ENCODE peak calls at places on chromosome 15, in four cellular contexts. J, G, E and W are unnamed samples.

GRCh38 chr15:34318277-34319079 is 19.1 kb downstream of the SLC12A6 start:
- DNase-seq in J (no peak), G (no peak), E (peak; percentile 62), W (peak; percentile 78)

GRCh38 chr15:68114356-68114755 is 60.2 kb downstream of the PIAS1 start:
- DNase-seq in J (no peak), G (no peak), E (no peak), W (no peak)

GRCh38 chr15:43067717-43068461 is 37.9 kb downstream of the UBR1 start:
- DNase-seq in J (no peak), G (no peak), E (no peak), W (peak; percentile 18)

GRCh38 chr15:66839511-66840112 is 137.6 kb downstream of the SMAD6 start:
- DNase-seq in J (no peak), G (no peak), E (no peak), W (no peak)

GRCh38 chr15:35194296-35194695 is 109.2 kb upstream of the NANOGP8 start:
- DNase-seq in J (no peak), G (no peak), E (no peak), W (no peak)

GRCh38 chr15:95291878-95292472 is 1038.5 kb upstream of the NR2F2 start:
- DNase-seq in J (no peak), G (no peak), E (peak; percentile 40), W (peak; percentile 28)

GRCh38 chr15:78637776-78638435 is 3.1 kb downstream of the CHRNB4 start:
- DNase-seq in J (no peak), G (no peak), E (no peak), W (no peak)

GRCh38 chr15:31472636-31473383 is 146.2 kb downstream of the KLF13 start:
- DNase-seq in J (peak; percentile 79), G (no peak), E (no peak), W (no peak)

GRCh38 chr15:67093146-67093874 is 27.9 kb downstream of the SMAD3 start:
- DNase-seq in J (peak; percentile 46), G (no peak), E (no peak), W (no peak)

GRCh38 chr15:54365001-54365400 is 386.8 kb downstream of the UNC13C start:
- DNase-seq in J (no peak), G (no peak), E (no peak), W (no peak)

GRCh38 chr15:80969316-80969715 is 20.3 kb downstream of the MESD start:
- DNase-seq in J (no peak), G (no peak), E (no peak), W (no peak)

GRCh38 chr15:62997441-62997840 is 45.1 kb upstream of the TPM1 start:
- DNase-seq in J (no peak), G (no peak), E (no peak), W (no peak)

GRCh38 chr15:62994439-62994838 is 48.1 kb upstream of the TPM1 start:
- DNase-seq in J (no peak), G (no peak), E (no peak), W (no peak)

GRCh38 chr15:62993066-62993465 is 49.5 kb upstream of the TPM1 start:
- DNase-seq in J (no peak), G (no peak), E (no peak), W (no peak)

GRCh38 chr15:62998262-62998909 is 44.2 kb upstream of the TPM1 start:
- DNase-seq in J (no peak), G (no peak), E (no peak), W (peak; percentile 52)

DNA sequence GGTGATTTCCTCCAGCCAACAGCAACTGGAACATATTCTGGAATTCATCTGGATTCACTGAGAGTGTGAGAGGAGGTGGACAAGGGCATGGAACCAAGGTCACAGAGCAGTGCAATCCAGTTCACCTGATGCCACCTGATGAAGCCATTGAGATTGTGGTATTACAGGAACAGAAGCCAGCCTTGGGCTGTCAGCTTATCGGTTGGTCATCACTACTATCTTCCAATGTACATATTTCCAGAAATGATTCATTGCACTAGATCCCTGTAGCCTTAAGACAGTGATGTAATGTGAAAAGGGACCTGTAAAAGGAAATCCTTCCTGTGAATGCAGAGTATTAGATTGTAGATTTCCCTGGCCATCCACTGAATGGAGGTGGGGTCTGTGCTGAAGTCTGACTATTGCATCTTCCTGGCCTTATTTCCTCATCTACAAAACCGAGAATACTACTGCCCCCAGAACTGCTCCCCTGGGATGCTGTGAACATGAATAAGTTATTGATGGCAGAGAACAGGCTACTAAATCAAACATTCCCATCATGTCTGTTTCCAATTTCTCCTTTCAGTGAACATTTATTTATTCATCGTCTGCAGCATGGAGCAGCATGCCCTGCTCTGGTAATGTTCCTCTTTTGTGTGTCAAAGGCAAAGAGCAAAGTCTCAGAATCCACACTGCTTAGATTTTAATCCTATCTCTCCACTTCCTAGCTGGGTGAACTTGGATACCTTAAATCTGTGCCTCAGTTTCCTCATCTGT is 47.4 kb upstream of the TPM1 start:
- DNase-seq in J (no peak), G (no peak), E (no peak), W (no peak)
- TF ChIP-seq BRCA1 in J (no peak), G (no peak), E (no peak), W (no peak)

DNA sequence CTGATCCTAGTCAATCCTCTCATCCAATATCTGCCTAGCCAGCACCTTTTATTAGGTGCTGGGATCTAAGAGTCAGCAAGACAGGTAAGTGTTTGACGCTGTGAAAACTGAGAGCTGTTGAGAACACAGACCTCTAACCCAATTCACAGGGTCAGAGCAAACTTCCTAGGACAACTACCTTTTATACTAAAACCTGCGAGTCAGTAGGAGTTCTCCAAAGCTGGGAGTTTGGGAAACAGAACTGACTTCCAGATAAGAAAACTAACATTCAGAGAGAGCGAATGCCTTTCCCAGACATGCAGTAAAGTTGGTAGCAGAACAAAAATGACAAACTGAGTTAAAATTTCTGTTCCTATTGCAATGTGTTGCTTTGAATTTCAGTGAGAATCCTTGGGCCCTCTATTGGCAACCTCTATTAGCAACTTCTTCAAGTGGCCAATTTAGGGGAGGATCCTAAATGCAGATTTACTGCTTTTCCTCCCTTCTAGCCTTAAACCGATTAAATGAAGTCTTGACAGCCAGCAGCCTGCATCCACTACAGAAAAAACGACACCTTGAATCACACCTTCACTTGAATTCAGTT is 11.3 kb downstream of the NR2E3 start:
- DNase-seq in J (no peak), G (no peak), E (no peak), W (no peak)
- TF ChIP-seq CBX5 in J (no peak), G (no peak), E (no peak), W (no peak)

GRCh38 chr15:88803241-88803919 is at the start of gene ACAN:
- DNase-seq in J (no peak), G (no peak), E (no peak), W (no peak)
- H3K27me3 ChIP-seq in J (peaks cover 2% of the 10 kb centered on the region), G (peaks cover 20% of the 10 kb centered on the region), E (peaks cover 48% of the 10 kb centered on the region), W (peaks cover 60% of the 10 kb centered on the region)

DNA sequence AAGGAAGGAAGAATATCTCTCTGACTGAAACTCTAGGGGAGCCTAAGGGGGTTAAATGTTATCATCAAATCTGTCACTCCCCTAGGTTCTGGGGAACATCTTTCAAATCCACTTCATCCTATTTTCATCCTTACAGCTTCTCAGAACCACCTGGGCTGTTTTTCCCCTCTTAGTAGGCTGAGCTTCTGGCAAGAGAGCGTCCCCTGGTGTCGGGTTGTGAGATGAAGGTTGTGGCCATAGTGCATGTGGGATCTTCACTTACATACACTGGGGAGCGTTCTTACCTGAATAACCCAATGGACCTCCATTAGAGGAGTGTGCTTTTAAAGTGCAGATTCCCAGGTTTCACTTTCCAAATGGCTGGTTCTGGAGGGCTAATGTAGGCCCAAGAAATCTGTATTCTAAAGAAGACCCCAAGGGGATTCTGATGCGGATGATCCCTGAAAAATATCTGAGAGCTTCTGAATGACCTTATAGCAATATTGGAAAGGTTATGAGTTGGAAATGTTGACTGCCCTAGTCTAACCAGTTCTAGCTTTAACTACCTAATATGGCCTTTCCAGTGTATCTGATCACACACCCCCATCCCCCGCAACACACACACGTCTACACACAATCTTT is 663.7 kb downstream of the AGBL1 start:
- DNase-seq in J (no peak), G (peak; percentile 53), E (no peak), W (peak; percentile 1)
- TF ChIP-seq BRCA1 in J (no peak), G (no peak), E (no peak), W (no peak)

GRCh38 chr15:56757884-56758283 is 24.6 kb upstream of the ZNF280D start:
- DNase-seq in J (no peak), G (no peak), E (no peak), W (no peak)

GRCh38 chr15:56758770-56759449 is 25.6 kb upstream of the ZNF280D start:
- DNase-seq in J (no peak), G (no peak), E (peak; percentile 13), W (no peak)

GRCh38 chr15:56752986-56753385 is 19.7 kb upstream of the ZNF280D start:
- DNase-seq in J (no peak), G (no peak), E (no peak), W (no peak)

GRCh38 chr15:56759450-56759845 is 26.1 kb upstream of the ZNF280D start:
- DNase-seq in J (no peak), G (no peak), E (no peak), W (no peak)

DNA sequence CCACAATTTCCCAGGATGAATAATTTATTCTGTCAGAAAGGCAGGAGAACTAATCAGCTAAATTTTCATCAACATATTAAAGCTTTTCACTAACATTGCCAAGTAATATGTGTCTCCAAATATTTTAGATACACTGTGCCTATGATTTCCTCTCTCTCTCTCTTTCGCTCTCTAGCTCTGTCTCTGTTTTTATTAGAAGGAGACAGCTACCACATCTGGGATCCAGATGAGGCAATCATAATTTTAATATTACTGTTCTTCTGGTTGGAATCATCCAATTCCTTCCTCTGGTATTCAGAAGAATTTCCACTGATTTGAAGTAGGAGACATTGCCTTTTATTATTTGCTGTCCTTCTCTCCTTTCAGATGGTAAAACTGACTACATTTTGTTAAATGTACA is 21.7 kb upstream of the ZNF280D start:
- DNase-seq in J (no peak), G (no peak), E (no peak), W (no peak)
- TF ChIP-seq CBX5 in J (no peak), G (no peak), E (no peak), W (no peak)

GRCh38 chr15:64443747-64444621 is 16.4 kb upstream of the ZNF609 start:
- DNase-seq in J (no peak), G (no peak), E (peak; percentile 48), W (peak; percentile 10)

GRCh38 chr15:64443016-64443415 is 17.4 kb upstream of the ZNF609 start:
- DNase-seq in J (no peak), G (no peak), E (no peak), W (no peak)

GRCh38 chr15:64447536-64448315 is 12.7 kb upstream of the ZNF609 start:
- DNase-seq in J (no peak), G (no peak), E (no peak), W (no peak)

GRCh38 chr15:64441852-64442251 is 18.5 kb upstream of the ZNF609 start:
- DNase-seq in J (no peak), G (no peak), E (no peak), W (no peak)

GRCh38 chr15:64444836-64445235 is 15.5 kb upstream of the ZNF609 start:
- DNase-seq in J (no peak), G (no peak), E (no peak), W (no peak)
- H3K27me3 ChIP-seq in J (no peaks in the 10 kb centered on the region), G (no peaks in the 10 kb centered on the region), E (no peaks in the 10 kb centered on the region), W (no peaks in the 10 kb centered on the region)

GRCh38 chr15:65326844-65327243 is 22.4 kb downstream of the RNU5B-1 start:
- DNase-seq in J (no peak), G (no peak), E (no peak), W (no peak)

GRCh38 chr15:65323071-65323511 is 18.6 kb downstream of the RNU5B-1 start:
- DNase-seq in J (no peak), G (no peak), E (peak; percentile 48), W (no peak)

GRCh38 chr15:65327651-65328393 is 23.3 kb downstream of the RNU5B-1 start:
- DNase-seq in J (no peak), G (no peak), E (no peak), W (no peak)

GRCh38 chr15:65328506-65329297 is 24.2 kb downstream of the RNU5B-1 start:
- DNase-seq in J (no peak), G (no peak), E (no peak), W (no peak)

GRCh38 chr15:65326109-65326508 is 21.6 kb downstream of the RNU5B-1 start:
- DNase-seq in J (no peak), G (no peak), E (no peak), W (no peak)
- TF ChIP-seq BRCA1 in J (no peak), G (no peak), E (no peak), W (no peak)